ENCODE peak calls at places on chromosome 16, in nine cellular contexts. C is GM19239, S is COR-L47, Z is cardiac muscle cell, D is endothelial cell, T is glutamatergic neuron, V is GM23338, W is caudate nucleus, J is EH. K is an unnamed sample.

GRCh38 chr16:17566656-17567450 is 96.1 kb upstream of the XYLT1 start:
- DNase-seq in C (no peak), S (no peak), Z (no peak), D (no peak), T (no peak), V (no peak), W (no peak), J (no peak), K (no peak)

GRCh38 chr16:8998114-8998513 is 34.4 kb upstream of the USP7 start:
- DNase-seq in C (no peak), S (no peak), Z (peak), D (no peak), T (no peak), V (no peak), W (no peak), J (peak), K (no peak)

GRCh38 chr16:56343661-56344517 is 81.5 kb downstream of the AMFR start:
- DNase-seq in C (no peak), S (no peak), Z (no peak), D (no peak), T (no peak), V (no peak), W (no peak), J (peak), K (no peak)

GRCh38 chr16:56985288-56985961 is 3.9 kb upstream of the NLRC5 start:
- DNase-seq in C (no peak), S (no peak), Z (peak), D (no peak), T (peak), V (no peak), W (no peak), J (peak), K (peak)

GRCh38 chr16:82761236-82761635 is 134.5 kb downstream of the CDH13 start:
- DNase-seq in C (no peak), S (no peak), Z (peak), D (no peak), T (no peak), V (no peak), W (no peak), J (peak), K (no peak)

GRCh38 chr16:84607694-84608093 is 10.2 kb downstream of the COTL1 start:
- DNase-seq in C (peak), S (no peak), Z (no peak), D (no peak), T (no peak), V (no peak), W (no peak), J (no peak), K (no peak)

GRCh38 chr16:31148281-31148728 is 1.6 kb downstream of the PRSS36 start:
- DNase-seq in C (no peak), S (no peak), Z (no peak), D (no peak), T (no peak), V (peak), W (no peak), J (no peak), K (no peak)

GRCh38 chr16:86587487-86587886 is 9.1 kb downstream of the FOXL1 start:
- DNase-seq in C (no peak), S (no peak), Z (no peak), D (no peak), T (no peak), V (no peak), W (no peak), J (no peak), K (no peak)

GRCh38 chr16:22318690-22319358 is 21.6 kb downstream of the POLR3E start:
- DNase-seq in C (peak), S (no peak), Z (peak), D (peak), T (peak), V (peak), W (no peak), J (peak), K (no peak)

GRCh38 chr16:6946106-6946505 is 386.5 kb upstream of the RBFOX1 start:
- DNase-seq in C (no peak), S (no peak), Z (no peak), D (no peak), T (no peak), V (no peak), W (no peak), J (no peak), K (no peak)

GRCh38 chr16:23584186-23585076 is 11.7 kb downstream of the NDUFAB1 start:
- DNase-seq in C (no peak), S (no peak), Z (no peak), D (no peak), T (no peak), V (no peak), W (no peak), J (no peak), K (no peak)

GRCh38 chr16:54430491-54431030 is 144.0 kb upstream of the IRX3 start:
- DNase-seq in C (no peak), S (no peak), Z (peak), D (no peak), T (no peak), V (no peak), W (no peak), J (peak), K (no peak)

GRCh38 chr16:47136101-47136820 is 7.5 kb downstream of the NETO2 start:
- DNase-seq in C (no peak), S (no peak), Z (peak), D (no peak), T (no peak), V (no peak), W (no peak), J (peak), K (peak)

GRCh38 chr16:80623376-80623775 is 82.6 kb downstream of the DYNLRB2 start:
- DNase-seq in C (no peak), S (no peak), Z (peak), D (no peak), T (no peak), V (no peak), W (no peak), J (peak), K (no peak)

GRCh38 chr16:66364959-66365306 is 1.6 kb upstream of the CDH5 start:
- DNase-seq in C (no peak), S (no peak), Z (no peak), D (no peak), T (no peak), V (no peak), W (no peak), J (no peak), K (no peak)

GRCh38 chr16:26491271-26491670 is 575.5 kb upstream of the C16orf82 start:
- DNase-seq in C (no peak), S (no peak), Z (no peak), D (no peak), T (no peak), V (no peak), W (no peak), J (no peak), K (no peak)

GRCh38 chr16:307691-308312 is 24.8 kb downstream of the PDIA2 start:
- DNase-seq in C (no peak), S (no peak), Z (no peak), D (no peak), T (no peak), V (no peak), W (no peak), J (no peak), K (no peak)

GRCh38 chr16:15757075-15757386 is 99.8 kb downstream of the MYH11 start:
- DNase-seq in C (no peak), S (no peak), Z (peak), D (no peak), T (no peak), V (no peak), W (no peak), J (no peak), K (no peak)

GRCh38 chr16:53091508-53092211 is 36.9 kb downstream of the CHD9 start:
- DNase-seq in C (no peak), S (peak), Z (peak), D (no peak), T (peak), V (peak), W (peak), J (peak), K (no peak)

GRCh38 chr16:80015566-80015965 is 415.0 kb upstream of the MAF start:
- DNase-seq in C (no peak), S (no peak), Z (no peak), D (no peak), T (no peak), V (no peak), W (no peak), J (peak), K (no peak)

GRCh38 chr16:55047331-55047730 is 116.7 kb downstream of the IRX5 start:
- DNase-seq in C (no peak), S (no peak), Z (no peak), D (no peak), T (no peak), V (no peak), W (no peak), J (no peak), K (no peak)

GRCh38 chr16:77788196-77789084 is at the start of gene VAT1L:
- DNase-seq in C (no peak), S (peak), Z (peak), D (peak), T (peak), V (peak), W (peak), J (peak), K (no peak)

GRCh38 chr16:49986351-49987124 is 38.5 kb upstream of the CNEP1R1 start:
- DNase-seq in C (no peak), S (peak), Z (peak), D (no peak), T (no peak), V (peak), W (no peak), J (peak), K (peak)

GRCh38 chr16:54522596-54522995 is 236.0 kb upstream of the IRX3 start:
- DNase-seq in C (no peak), S (no peak), Z (no peak), D (no peak), T (no peak), V (no peak), W (no peak), J (no peak), K (no peak)

GRCh38 chr16:78184554-78185183 is 85.2 kb downstream of the WWOX start:
- DNase-seq in C (no peak), S (peak), Z (no peak), D (no peak), T (no peak), V (no peak), W (no peak), J (peak), K (peak)

GRCh38 chr16:17334096-17334495 is 136.7 kb downstream of the XYLT1 start:
- DNase-seq in C (no peak), S (no peak), Z (no peak), D (no peak), T (no peak), V (no peak), W (no peak), J (peak), K (no peak)

GRCh38 chr16:64964126-64964540 is 157.7 kb downstream of the CDH11 start:
- DNase-seq in C (no peak), S (no peak), Z (peak), D (no peak), T (no peak), V (no peak), W (no peak), J (peak), K (no peak)

GRCh38 chr16:8931864-8932263 is 31.8 kb downstream of the USP7 start:
- DNase-seq in C (no peak), S (no peak), Z (peak), D (peak), T (no peak), V (peak), W (no peak), J (peak), K (no peak)

GRCh38 chr16:75452464-75453190 is 11.9 kb downstream of the TMEM170A start:
- DNase-seq in C (no peak), S (no peak), Z (no peak), D (no peak), T (no peak), V (no peak), W (no peak), J (no peak), K (no peak)

GRCh38 chr16:61926766-61927165 is 109.5 kb downstream of the CDH8 start:
- DNase-seq in C (no peak), S (peak), Z (no peak), D (no peak), T (no peak), V (no peak), W (no peak), J (no peak), K (peak)

GRCh38 chr16:17512636-17513220 is 42.0 kb upstream of the XYLT1 start:
- DNase-seq in C (no peak), S (no peak), Z (no peak), D (no peak), T (no peak), V (no peak), W (no peak), J (peak), K (no peak)

GRCh38 chr16:65909310-65910050 is 457.0 kb upstream of the CDH5 start:
- DNase-seq in C (no peak), S (no peak), Z (peak), D (no peak), T (no peak), V (no peak), W (no peak), J (peak), K (peak)

GRCh38 chr16:25210758-25211157 is 6.0 kb upstream of the AQP8 start:
- DNase-seq in C (no peak), S (no peak), Z (peak), D (no peak), T (no peak), V (no peak), W (no peak), J (peak), K (no peak)

GRCh38 chr16:5000573-5001001 is 33.1 kb downstream of the NAGPA start:
- DNase-seq in C (no peak), S (no peak), Z (no peak), D (no peak), T (no peak), V (no peak), W (no peak), J (no peak), K (no peak)

K was measured in DMS153.